ENCODE peak calls at places on chromosomes 13 and 19, in seven cellular contexts. One of them, this sample, is unnamed. For H3K36me3, the result is how much of the 10 kb centered on the place peaks cover.

GRCh38 chr13:83995930-83996329 is 113.7 kb upstream of the SLITRK1 start:
- DNase-seq in CD8-positive, alpha-beta T cell: no peak
- DNase-seq in body of pancreas: no peak
- DNase-seq in fibroblast of lung: no peak
- DNase-seq in left ventricle myocardium inferior: no peak
- DNase-seq in pancreas: no peak
- DNase-seq in spleen: no peak
- DNase-seq in this sample: no peak

GRCh38 chr13:41515491-41516139 is 58.3 kb downstream of the RGCC start:
- DNase-seq in CD8-positive, alpha-beta T cell: no peak
- DNase-seq in left ventricle myocardium inferior: no peak
- DNase-seq in spleen: no peak
- DNase-seq in fibroblast of lung: no peak
- DNase-seq in pancreas: no peak
- DNase-seq in body of pancreas: no peak
- DNase-seq in this sample: no peak

GRCh38 chr13:23445794-23446193 is 12.3 kb upstream of the SACS start:
- DNase-seq in fibroblast of lung: no peak
- DNase-seq in spleen: no peak
- DNase-seq in body of pancreas: no peak
- DNase-seq in pancreas: no peak
- DNase-seq in left ventricle myocardium inferior: no peak
- DNase-seq in CD8-positive, alpha-beta T cell: no peak
- DNase-seq in this sample: no peak

GRCh38 chr13:46721054-46721453 is 75.9 kb downstream of the ESD start:
- DNase-seq in pancreas: peak
- DNase-seq in CD8-positive, alpha-beta T cell: peak
- DNase-seq in fibroblast of lung: peak
- DNase-seq in left ventricle myocardium inferior: peak
- DNase-seq in body of pancreas: peak
- DNase-seq in spleen: no peak
- DNase-seq in this sample: no peak

GRCh38 chr19:16026756-16027155 is 49.5 kb upstream of the TPM4 start:
- DNase-seq in pancreas: no peak
- DNase-seq in left ventricle myocardium inferior: no peak
- DNase-seq in body of pancreas: no peak
- DNase-seq in spleen: no peak
- DNase-seq in fibroblast of lung: no peak
- DNase-seq in CD8-positive, alpha-beta T cell: no peak
- DNase-seq in this sample: no peak

GRCh38 chr19:14502334-14503092 is 6.6 kb upstream of the GIPC1 start:
- DNase-seq in CD8-positive, alpha-beta T cell: no peak
- DNase-seq in body of pancreas: peak
- DNase-seq in left ventricle myocardium inferior: no peak
- DNase-seq in pancreas: no peak
- DNase-seq in fibroblast of lung: no peak
- DNase-seq in spleen: no peak
- DNase-seq in this sample: no peak

GRCh38 chr13:98267080-98267912 is 90.2 kb upstream of the RNF113B start:
- DNase-seq in pancreas: peak
- DNase-seq in spleen: no peak
- DNase-seq in body of pancreas: peak
- DNase-seq in left ventricle myocardium inferior: no peak
- DNase-seq in fibroblast of lung: peak
- DNase-seq in CD8-positive, alpha-beta T cell: no peak
- DNase-seq in this sample: no peak

GRCh38 chr19:12994701-12995595 is at the start of gene NFIX:
- DNase-seq in fibroblast of lung: peak
- DNase-seq in body of pancreas: peak
- DNase-seq in left ventricle myocardium inferior: peak
- DNase-seq in spleen: peak
- DNase-seq in pancreas: peak
- DNase-seq in CD8-positive, alpha-beta T cell: peak
- DNase-seq in this sample: no peak

GRCh38 chr13:41060723-41061074 is 610 bp upstream of the WBP4 start:
- DNase-seq in pancreas: peak
- DNase-seq in CD8-positive, alpha-beta T cell: peak
- DNase-seq in left ventricle myocardium inferior: peak
- DNase-seq in spleen: peak
- DNase-seq in body of pancreas: peak
- DNase-seq in fibroblast of lung: peak
- DNase-seq in this sample: peak

GRCh38 chr19:40803857-40804782 is 5.1 kb downstream of the EGLN2 start:
- DNase-seq in fibroblast of lung: no peak
- DNase-seq in pancreas: peak
- DNase-seq in body of pancreas: peak
- DNase-seq in CD8-positive, alpha-beta T cell: peak
- DNase-seq in left ventricle myocardium inferior: peak
- DNase-seq in spleen: peak
- DNase-seq in this sample: peak

GRCh38 chr13:97953376-97953970 is at the start of gene IPO5:
- DNase-seq in body of pancreas: no peak
- DNase-seq in pancreas: no peak
- DNase-seq in left ventricle myocardium inferior: no peak
- DNase-seq in spleen: no peak
- DNase-seq in CD8-positive, alpha-beta T cell: no peak
- DNase-seq in fibroblast of lung: peak
- DNase-seq in this sample: no peak

GRCh38 chr19:15111758-15112157 is 4.6 kb downstream of the SYDE1 start:
- DNase-seq in spleen: no peak
- DNase-seq in CD8-positive, alpha-beta T cell: no peak
- DNase-seq in body of pancreas: no peak
- DNase-seq in fibroblast of lung: no peak
- DNase-seq in left ventricle myocardium inferior: no peak
- DNase-seq in pancreas: no peak
- DNase-seq in this sample: no peak

GRCh38 chr13:91375119-91375729 is 23.2 kb upstream of the GPC5 start:
- DNase-seq in CD8-positive, alpha-beta T cell: no peak
- DNase-seq in fibroblast of lung: no peak
- DNase-seq in left ventricle myocardium inferior: no peak
- DNase-seq in pancreas: no peak
- DNase-seq in body of pancreas: peak
- DNase-seq in spleen: no peak
- DNase-seq in this sample: no peak

GRCh38 chr13:99577934-99578917 is 77.0 kb downstream of the TM9SF2 start:
- DNase-seq in body of pancreas: no peak
- DNase-seq in CD8-positive, alpha-beta T cell: no peak
- DNase-seq in fibroblast of lung: no peak
- DNase-seq in pancreas: no peak
- DNase-seq in spleen: no peak
- DNase-seq in left ventricle myocardium inferior: no peak
- DNase-seq in this sample: no peak

GRCh38 chr13:40230833-40231266 is 435.6 kb downstream of the FOXO1 start:
- DNase-seq in CD8-positive, alpha-beta T cell: no peak
- DNase-seq in fibroblast of lung: peak
- DNase-seq in left ventricle myocardium inferior: no peak
- DNase-seq in body of pancreas: no peak
- DNase-seq in pancreas: no peak
- DNase-seq in spleen: no peak
- DNase-seq in this sample: no peak

GRCh38 chr19:29561601-29562000 is 35.8 kb downstream of the VSTM2B start:
- DNase-seq in left ventricle myocardium inferior: no peak
- DNase-seq in fibroblast of lung: no peak
- DNase-seq in pancreas: no peak
- DNase-seq in CD8-positive, alpha-beta T cell: no peak
- DNase-seq in body of pancreas: no peak
- DNase-seq in spleen: no peak
- DNase-seq in this sample: no peak

GRCh38 chr19:46513461-46514236 is 18.0 kb upstream of the PNMA8B start:
- DNase-seq in fibroblast of lung: peak
- DNase-seq in left ventricle myocardium inferior: peak
- DNase-seq in spleen: peak
- DNase-seq in body of pancreas: peak
- DNase-seq in pancreas: peak
- DNase-seq in CD8-positive, alpha-beta T cell: peak
- DNase-seq in this sample: peak

GRCh38 chr19:342801-343421 is 1.7 kb downstream of the MIER2 start:
- DNase-seq in body of pancreas: peak
- DNase-seq in fibroblast of lung: peak
- DNase-seq in pancreas: no peak
- DNase-seq in CD8-positive, alpha-beta T cell: no peak
- DNase-seq in left ventricle myocardium inferior: peak
- DNase-seq in spleen: peak
- DNase-seq in this sample: no peak

GRCh38 chr13:35597451-35597850 is 121.0 kb upstream of the MAB21L1 start:
- DNase-seq in body of pancreas: no peak
- DNase-seq in spleen: no peak
- DNase-seq in pancreas: no peak
- DNase-seq in fibroblast of lung: no peak
- DNase-seq in left ventricle myocardium inferior: no peak
- DNase-seq in CD8-positive, alpha-beta T cell: no peak
- DNase-seq in this sample: no peak

GRCh38 chr13:36528105-36528504 is 95.8 kb downstream of the CCNA1 start:
- DNase-seq in spleen: no peak
- DNase-seq in CD8-positive, alpha-beta T cell: no peak
- DNase-seq in fibroblast of lung: no peak
- DNase-seq in left ventricle myocardium inferior: no peak
- DNase-seq in body of pancreas: no peak
- DNase-seq in pancreas: no peak
- DNase-seq in this sample: no peak

GRCh38 chr19:42316223-42317211 is 3.4 kb downstream of the TMEM145 start:
- DNase-seq in body of pancreas: no peak
- DNase-seq in fibroblast of lung: no peak
- DNase-seq in pancreas: no peak
- DNase-seq in left ventricle myocardium inferior: no peak
- DNase-seq in spleen: peak
- DNase-seq in CD8-positive, alpha-beta T cell: no peak
- DNase-seq in this sample: no peak

GRCh38 chr19:1390594-1391423 is 7.1 kb downstream of the NDUFS7 start:
- DNase-seq in body of pancreas: no peak
- DNase-seq in CD8-positive, alpha-beta T cell: no peak
- DNase-seq in pancreas: no peak
- DNase-seq in fibroblast of lung: no peak
- DNase-seq in left ventricle myocardium inferior: no peak
- DNase-seq in spleen: no peak
- DNase-seq in this sample: no peak
- H3K36me3 ChIP-seq in body of pancreas: under half
- H3K36me3 ChIP-seq in CD8-positive, alpha-beta T cell: under half
- H3K36me3 ChIP-seq in pancreas: under half
- H3K36me3 ChIP-seq in fibroblast of lung: under half
- H3K36me3 ChIP-seq in left ventricle myocardium inferior: half or more
- H3K36me3 ChIP-seq in spleen: under half
- H3K36me3 ChIP-seq in this sample: half or more

GRCh38 chr13:48983331-48983730 is 7.6 kb downstream of the FNDC3A start:
- DNase-seq in left ventricle myocardium inferior: no peak
- DNase-seq in spleen: no peak
- DNase-seq in body of pancreas: no peak
- DNase-seq in fibroblast of lung: no peak
- DNase-seq in pancreas: no peak
- DNase-seq in CD8-positive, alpha-beta T cell: no peak
- DNase-seq in this sample: no peak
- H3K27ac ChIP-seq in left ventricle myocardium inferior: no peak
- H3K27ac ChIP-seq in spleen: no peak
- H3K27ac ChIP-seq in body of pancreas: no peak
- H3K27ac ChIP-seq in fibroblast of lung: no peak
- H3K27ac ChIP-seq in pancreas: no peak
- H3K27ac ChIP-seq in CD8-positive, alpha-beta T cell: no peak
- H3K27ac ChIP-seq in this sample: no peak

GRCh38 chr19:38375098-38375493 is 725 bp downstream of the PSMD8 start:
- DNase-seq in CD8-positive, alpha-beta T cell: no peak
- DNase-seq in pancreas: no peak
- DNase-seq in spleen: no peak
- DNase-seq in body of pancreas: no peak
- DNase-seq in left ventricle myocardium inferior: no peak
- DNase-seq in fibroblast of lung: no peak
- DNase-seq in this sample: no peak
- H3K4me3 ChIP-seq in CD8-positive, alpha-beta T cell: peak
- H3K4me3 ChIP-seq in pancreas: peak
- H3K4me3 ChIP-seq in spleen: peak
- H3K4me3 ChIP-seq in body of pancreas: peak
- H3K4me3 ChIP-seq in left ventricle myocardium inferior: peak
- H3K4me3 ChIP-seq in fibroblast of lung: peak
- H3K4me3 ChIP-seq in this sample: peak

GRCh38 chr19:4114181-4114580 is 9.7 kb downstream of the MAP2K2 start:
- DNase-seq in fibroblast of lung: no peak
- DNase-seq in spleen: no peak
- DNase-seq in left ventricle myocardium inferior: no peak
- DNase-seq in body of pancreas: no peak
- DNase-seq in CD8-positive, alpha-beta T cell: no peak
- DNase-seq in pancreas: no peak
- DNase-seq in this sample: no peak

GRCh38 chr19:4112367-4112766 is 11.6 kb downstream of the MAP2K2 start:
- DNase-seq in CD8-positive, alpha-beta T cell: no peak
- DNase-seq in fibroblast of lung: no peak
- DNase-seq in body of pancreas: no peak
- DNase-seq in left ventricle myocardium inferior: no peak
- DNase-seq in pancreas: no peak
- DNase-seq in spleen: no peak
- DNase-seq in this sample: no peak

GRCh38 chr19:4113398-4114088 is 10.4 kb downstream of the MAP2K2 start:
- DNase-seq in body of pancreas: no peak
- DNase-seq in left ventricle myocardium inferior: peak
- DNase-seq in CD8-positive, alpha-beta T cell: no peak
- DNase-seq in pancreas: no peak
- DNase-seq in fibroblast of lung: no peak
- DNase-seq in spleen: no peak
- DNase-seq in this sample: no peak

GRCh38 chr19:4115818-4116385 is 8.0 kb downstream of the MAP2K2 start:
- DNase-seq in body of pancreas: no peak
- DNase-seq in pancreas: no peak
- DNase-seq in fibroblast of lung: no peak
- DNase-seq in left ventricle myocardium inferior: no peak
- DNase-seq in spleen: no peak
- DNase-seq in CD8-positive, alpha-beta T cell: no peak
- DNase-seq in this sample: no peak

DNA sequence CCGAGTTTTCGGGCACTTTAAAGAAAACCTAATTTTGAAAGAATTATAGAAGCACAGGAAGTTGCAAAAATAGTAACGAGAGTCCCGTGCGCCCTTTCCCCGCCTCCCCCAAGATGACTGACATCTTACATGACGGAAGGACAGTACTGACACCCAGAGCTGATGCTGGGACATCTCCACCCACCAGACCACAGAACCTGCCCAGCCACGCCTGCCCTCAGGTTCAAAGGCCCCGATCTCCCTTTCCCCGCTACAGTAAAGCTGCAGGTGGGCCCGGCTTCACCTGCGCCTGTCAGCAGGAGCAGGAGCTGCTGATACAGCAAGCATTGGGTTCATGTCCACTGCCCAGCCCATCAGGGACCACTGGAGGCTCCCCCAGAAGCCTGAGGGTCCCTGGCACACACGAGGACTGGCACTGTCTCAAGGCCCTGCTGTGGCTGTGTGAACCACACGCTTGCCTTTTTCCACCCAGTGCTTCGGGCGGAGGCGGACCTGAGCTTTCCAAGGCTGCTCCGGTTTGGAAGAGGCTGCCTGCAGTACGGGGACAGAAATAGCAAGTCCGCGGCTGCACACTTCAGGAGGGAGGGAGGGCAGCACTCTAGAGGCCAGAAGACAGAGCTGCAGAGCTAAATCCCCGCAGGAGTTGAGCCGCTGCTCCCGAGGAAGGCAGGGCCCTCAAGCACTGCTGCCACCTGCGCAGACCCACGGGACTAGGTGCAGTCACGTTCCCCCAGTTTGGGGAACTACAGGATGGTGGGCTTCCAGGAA is 8.7 kb downstream of the MAP2K2 start:
- DNase-seq in fibroblast of lung: no peak
- DNase-seq in CD8-positive, alpha-beta T cell: peak
- DNase-seq in left ventricle myocardium inferior: peak
- DNase-seq in spleen: peak
- DNase-seq in pancreas: no peak
- DNase-seq in body of pancreas: no peak
- DNase-seq in this sample: no peak
- H3K36me3 ChIP-seq in fibroblast of lung: under half
- H3K36me3 ChIP-seq in CD8-positive, alpha-beta T cell: under half
- H3K36me3 ChIP-seq in left ventricle myocardium inferior: half or more
- H3K36me3 ChIP-seq in spleen: under half
- H3K36me3 ChIP-seq in pancreas: under half
- H3K36me3 ChIP-seq in body of pancreas: under half
- H3K36me3 ChIP-seq in this sample: half or more